ENCODE peak calls at places on chromosomes 4 and X, in six cellular contexts. G is NB4, P is esophagus muscularis mucosa, U is GM12892, N is H54, D is A549. K is an unnamed sample.

GRCh38 chr4:54539500-54540029 is 118.2 kb upstream of the KIT start:
- DNase-seq in P (no peak), G (no peak), U (no peak), N (peak), D (peak), K (peak)

GRCh38 chr4:139950568-139950967 is 203.4 kb downstream of the MAML3 start:
- DNase-seq in N (no peak), P (no peak), G (peak), D (no peak), U (peak), K (no peak)

GRCh38 chr4:94284889-94285288 is 57.7 kb downstream of the HPGDS start:
- DNase-seq in G (no peak), P (no peak), N (no peak), U (no peak), D (no peak), K (no peak)

GRCh38 chr4:76782837-76783236 is 115.1 kb downstream of the SOWAHB start:
- DNase-seq in P (no peak), D (no peak), U (no peak), G (no peak), N (no peak), K (no peak)

GRCh38 chr4:54277691-54278090 is 48.6 kb downstream of the PDGFRA start:
- DNase-seq in U (no peak), G (no peak), D (no peak), N (peak), P (no peak), K (no peak)

GRCh38 chr4:122874194-122874593 is 47.6 kb downstream of the FGF2 start:
- DNase-seq in U (no peak), P (no peak), D (no peak), G (peak), N (peak), K (peak)

GRCh38 chrX:106894978-106895452 is 8.1 kb downstream of the RIPPLY1 start:
- DNase-seq in U (no peak), P (no peak), N (peak), D (peak), G (no peak), K (no peak)

GRCh38 chr4:76585897-76586360 is 150.9 kb downstream of the SHROOM3 start:
- DNase-seq in N (peak), U (peak), G (no peak), P (no peak), D (peak), K (no peak)

GRCh38 chr4:61678297-61678696 is 478.2 kb downstream of the ADGRL3 start:
- DNase-seq in N (no peak), D (no peak), G (no peak), U (no peak), P (no peak), K (no peak)

GRCh38 chr4:85734446-85734845 is 259.5 kb downstream of the ARHGAP24 start:
- DNase-seq in D (no peak), P (no peak), N (no peak), U (no peak), G (no peak), K (no peak)

GRCh38 chrX:112043997-112044396 is 38.6 kb downstream of the TRPC5 start:
- DNase-seq in G (peak), U (no peak), D (no peak), N (no peak), P (no peak), K (peak)

GRCh38 chrX:20594985-20595384 is 328.3 kb upstream of the RPS6KA3 start:
- DNase-seq in G (no peak), P (no peak), D (no peak), U (no peak), N (no peak), K (no peak)

GRCh38 chr4:47926667-47927258 is 12.4 kb upstream of the NFXL1 start:
- DNase-seq in P (no peak), D (peak), U (no peak), N (no peak), G (peak), K (peak)

GRCh38 chr4:113978561-113979156 is 788 bp downstream of the ARSJ start:
- DNase-seq in U (no peak), P (no peak), G (no peak), D (peak), N (no peak), K (no peak)

GRCh38 chr4:101355767-101356702 is 8.7 kb upstream of the PPP3CA start:
- DNase-seq in P (no peak), U (no peak), N (peak), D (peak), G (peak), K (no peak)

GRCh38 chr4:157043131-157043530 is 32.8 kb upstream of the GLRB start:
- DNase-seq in U (no peak), G (peak), N (no peak), P (no peak), D (no peak), K (peak)

GRCh38 chr4:3118281-3118680 is 43.8 kb downstream of the HTT start:
- DNase-seq in G (no peak), D (no peak), U (no peak), N (no peak), P (no peak), K (no peak)
- TF ChIP-seq POLR2A in G (no peak), D (no peak), U (no peak), N (no peak), P (no peak), K (no peak)

GRCh38 chr4:86939123-86939522 is 4.3 kb downstream of the AFF1 start:
- DNase-seq in D (no peak), U (no peak), N (no peak), G (peak), P (no peak), K (no peak)

GRCh38 chr4:86935499-86935832 is 655 bp downstream of the AFF1 start:
- DNase-seq in D (no peak), U (no peak), P (no peak), N (no peak), G (peak), K (peak)

GRCh38 chr4:86935833-86936721 is 1.3 kb downstream of the AFF1 start:
- DNase-seq in D (peak), N (peak), P (peak), U (no peak), G (peak), K (peak)

GRCh38 chr4:86934147-86934771 is 552 bp upstream of the AFF1 start:
- DNase-seq in P (no peak), D (no peak), N (no peak), G (peak), U (no peak), K (peak)

DNA sequence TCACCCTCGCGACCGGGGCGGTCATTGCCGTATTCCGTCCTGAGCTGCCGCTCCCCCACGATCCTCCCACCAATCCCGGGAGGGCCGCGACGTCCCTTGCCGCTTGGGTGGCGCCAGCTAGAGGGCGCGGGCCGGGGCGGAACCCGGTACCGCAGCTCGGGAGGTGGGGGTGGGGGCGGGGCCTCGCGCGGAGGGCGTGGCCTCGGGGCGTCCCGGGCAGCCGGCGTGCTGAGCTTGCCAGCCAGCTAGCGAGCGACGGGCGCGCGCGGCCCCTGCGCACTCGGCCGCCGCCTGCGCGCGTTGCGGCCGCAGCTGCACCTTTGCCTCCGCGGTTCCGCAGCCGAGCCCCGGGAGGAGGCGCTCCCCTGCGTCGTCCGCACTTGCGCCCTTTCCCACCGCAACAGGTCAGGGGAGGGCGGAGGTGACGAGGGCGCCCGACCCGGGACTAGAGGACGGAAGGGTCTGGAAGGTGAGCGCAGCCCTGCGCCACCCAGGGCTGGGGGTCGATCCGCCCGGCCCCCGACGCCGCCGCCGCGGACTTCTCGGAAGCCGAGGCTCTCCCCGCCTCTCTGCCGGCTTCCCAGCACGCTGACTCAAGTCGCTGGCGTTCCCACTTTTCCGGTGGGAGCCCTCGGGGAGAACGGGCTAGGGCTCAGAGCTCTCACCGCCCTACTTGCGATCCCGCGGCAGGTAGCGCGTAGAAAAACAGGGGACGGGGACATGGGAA is at the start of gene AFF1:
- DNase-seq in P (peak), G (peak), U (peak), D (peak), N (peak), K (peak)
- TF ChIP-seq POLR2A in P (peak), G (peak), U (peak), D (peak), N (peak), K (peak)

GRCh38 chrX:23667239-23668177 is at the start of gene PRDX4:
- DNase-seq in P (peak), D (peak), N (peak), G (peak), U (peak), K (peak)
- TF ChIP-seq POLR2A in P (peak), D (peak), N (peak), G (peak), U (peak), K (peak)

DNA sequence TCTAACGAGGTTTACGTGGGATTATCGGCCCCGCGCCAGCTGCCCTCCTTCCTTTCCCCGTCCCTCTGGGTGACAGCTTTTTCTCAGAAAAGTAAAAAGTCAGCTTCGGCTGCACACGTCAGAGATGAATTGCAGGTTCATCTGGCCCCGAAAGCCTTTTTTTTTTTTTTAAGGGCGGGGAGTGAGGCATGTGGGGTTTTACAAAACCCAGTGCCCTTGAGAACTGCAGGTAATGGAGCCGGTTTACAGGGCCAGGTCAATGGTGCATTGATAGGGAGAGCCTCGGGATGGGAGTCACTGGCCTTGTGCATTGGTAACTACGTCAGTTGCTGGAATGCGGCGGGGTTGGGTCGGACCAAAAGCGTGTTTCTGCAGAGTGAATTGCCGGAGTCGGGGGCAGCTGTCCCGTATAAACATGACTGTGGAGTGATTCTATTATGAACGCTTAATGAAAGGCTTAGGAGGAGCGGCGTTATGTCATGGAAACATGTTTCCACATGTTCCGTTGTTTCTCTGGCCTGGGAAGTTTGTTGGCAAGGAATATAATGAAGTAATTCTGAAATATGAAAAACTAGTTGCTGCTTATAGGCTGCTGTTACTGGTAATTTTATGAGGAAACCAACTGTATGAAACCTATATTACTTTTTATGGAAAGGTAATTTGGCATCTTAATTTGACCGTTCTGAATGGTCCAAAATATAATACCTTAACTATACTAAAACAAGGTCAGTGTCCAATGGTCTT is 1.1 kb downstream of the HSPA4L start:
- DNase-seq in N (peak), D (peak), U (no peak), P (peak), G (peak), K (no peak)
- TF ChIP-seq POLR2A in N (no peak), D (no peak), U (no peak), P (no peak), G (no peak), K (no peak)

DNA sequence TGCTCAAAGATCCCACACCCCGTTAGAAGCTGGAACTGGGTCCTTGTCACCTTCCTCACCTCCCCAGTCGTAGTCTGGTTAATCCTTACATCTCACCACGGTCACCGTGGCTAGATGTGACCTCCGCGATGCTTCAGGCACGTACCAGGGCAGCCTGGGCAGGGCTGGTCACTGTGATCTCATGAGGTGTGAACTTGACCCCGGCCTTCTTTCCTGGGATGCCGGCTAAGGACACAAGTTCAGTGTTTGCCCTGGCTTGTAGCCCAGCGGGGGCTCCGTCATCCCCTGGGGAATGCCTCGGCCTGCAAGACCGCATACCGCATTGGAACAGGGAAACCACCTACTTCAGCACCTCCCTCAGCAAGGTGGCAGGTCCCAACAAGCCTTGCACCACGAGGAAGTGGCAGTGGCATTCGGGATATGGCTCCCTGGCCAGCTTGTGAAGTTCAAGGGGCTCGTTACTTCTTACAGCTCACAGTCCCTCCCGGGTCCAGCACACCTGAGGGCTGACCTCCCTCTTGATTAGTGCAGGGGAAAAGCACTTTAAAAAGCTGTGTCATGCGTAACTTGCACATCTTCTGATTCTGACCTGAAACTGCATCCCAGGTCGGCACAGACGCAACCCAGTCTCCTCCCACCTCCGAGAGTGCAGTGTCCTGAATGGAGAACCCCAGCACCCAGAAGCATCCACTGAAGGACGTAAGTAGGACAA is 25.9 kb downstream of the NOP14 start:
- DNase-seq in P (no peak), G (peak), U (no peak), N (no peak), D (no peak), K (no peak)
- TF ChIP-seq POLR2A in P (no peak), G (peak), U (peak), N (no peak), D (no peak), K (no peak)

GRCh38 chrX:18424482-18425198 is 768 bp upstream of the CDKL5 start:
- DNase-seq in U (no peak), G (peak), D (peak), P (no peak), N (no peak), K (peak)

GRCh38 chrX:18426004-18426320 is 554 bp downstream of the CDKL5 start:
- DNase-seq in D (no peak), G (peak), U (no peak), N (no peak), P (no peak), K (no peak)

GRCh38 chrX:18428006-18428405 is 2.6 kb downstream of the CDKL5 start:
- DNase-seq in G (no peak), P (no peak), D (no peak), N (no peak), U (no peak), K (no peak)

GRCh38 chrX:18422886-18423285 is 2.5 kb upstream of the CDKL5 start:
- DNase-seq in G (no peak), D (no peak), U (no peak), P (no peak), N (no peak), K (no peak)

DNA sequence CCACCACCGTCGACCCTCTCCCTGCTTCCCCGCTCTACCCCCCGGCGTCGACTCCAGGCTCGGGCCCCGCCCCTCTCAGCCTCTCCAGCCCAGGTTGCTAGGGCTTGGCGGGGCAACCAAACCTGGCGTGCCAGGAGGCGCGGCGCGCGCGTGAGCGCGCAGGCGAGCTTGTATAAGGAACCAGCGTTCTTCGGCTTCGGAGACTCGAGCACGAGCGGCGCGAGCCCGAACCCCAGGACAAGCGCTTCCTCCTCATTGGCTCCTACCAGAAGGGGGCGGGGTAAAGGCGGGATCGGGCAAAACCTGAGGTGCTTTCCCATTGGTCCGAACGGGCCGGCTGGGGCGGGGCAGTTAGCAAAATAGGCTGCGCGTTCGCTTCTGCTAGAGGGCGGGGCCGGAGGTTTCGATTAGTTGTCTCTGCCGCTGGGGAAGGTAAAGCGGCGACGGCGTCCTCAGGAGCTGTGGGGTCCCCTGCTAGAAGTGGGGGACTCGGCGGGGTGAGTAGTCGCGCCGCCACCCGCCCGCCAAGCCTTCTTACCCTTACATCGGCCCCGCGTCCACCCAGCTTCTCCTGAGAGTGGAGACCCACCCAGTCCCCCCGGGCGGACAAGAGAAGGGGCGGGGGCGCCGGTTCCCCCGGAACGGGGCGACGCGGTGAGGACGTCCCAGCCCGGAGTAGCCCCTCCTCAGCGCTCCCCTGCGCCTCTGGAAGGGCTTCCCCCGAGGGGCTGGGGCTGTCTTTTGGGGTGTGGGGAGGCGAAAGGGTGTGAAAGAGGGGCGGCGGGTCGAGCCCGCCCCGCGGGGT is at the start of gene CDKL5:
- DNase-seq in D (peak), G (peak), N (peak), U (peak), P (peak), K (peak)
- TF ChIP-seq POLR2A in D (peak), G (no peak), N (peak), U (peak), P (no peak), K (no peak)

GRCh38 chrX:1496076-1496475 is 40.9 kb downstream of the P2RY8 start:
- DNase-seq in D (no peak), G (no peak), N (no peak), U (no peak), P (no peak), K (no peak)

GRCh38 chrX:1493317-1493856 is 40.7 kb upstream of the ASMTL start:
- DNase-seq in U (no peak), N (no peak), P (no peak), D (no peak), G (no peak), K (no peak)

GRCh38 chrX:1491851-1492349 is 39.2 kb upstream of the ASMTL start:
- DNase-seq in P (no peak), G (peak), D (no peak), N (no peak), U (peak), K (no peak)

GRCh38 chrX:1492421-1493012 is 39.8 kb upstream of the ASMTL start:
- DNase-seq in G (no peak), U (no peak), P (no peak), N (no peak), D (no peak), K (no peak)

GRCh38 chrX:1493877-1494510 is 41.3 kb upstream of the ASMTL start:
- DNase-seq in U (no peak), N (no peak), P (no peak), D (no peak), G (peak), K (no peak)
- TF ChIP-seq POLR2A in U (peak), N (no peak), P (no peak), D (no peak), G (no peak), K (no peak)

K was measured in erythroblast.